ENCODE peak calls at places on chromosome 4, in eight cellular contexts. Q is GM13976; V is upper lobe of left lung; T is HT-29; K is activated CD4-positive, alpha-beta T cell treated with anti-CD3 and anti-CD28 coated beads for 48 hours; J is uterus; Z is H9; E is dermis blood vessel endothelial cell. P is an unnamed sample.

GRCh38 chr4:54687887-54688841 is 30.4 kb downstream of the KIT start:
- DNase-seq in Q (no peak), V (no peak), T (no peak), K (no peak), J (no peak), Z (no peak), E (no peak), P (peak)

GRCh38 chr4:142467086-142467485 is 379.0 kb downstream of the INPP4B start:
- DNase-seq in Q (no peak), V (no peak), T (no peak), K (no peak), J (no peak), Z (no peak), E (no peak), P (no peak)

GRCh38 chr4:89109841-89110540 is 1.3 kb upstream of the TIGD2 start:
- DNase-seq in Q (no peak), V (no peak), T (no peak), K (no peak), J (no peak), Z (no peak), E (no peak), P (no peak)

GRCh38 chr4:102263024-102263787 is 82.1 kb downstream of the SLC39A8 start:
- DNase-seq in Q (peak), V (no peak), T (peak), K (peak), J (no peak), Z (no peak), E (peak), P (peak)

GRCh38 chr4:168587326-168588125 is 90.7 kb downstream of the PALLD start:
- DNase-seq in Q (no peak), V (no peak), T (no peak), K (no peak), J (peak), Z (no peak), E (peak), P (no peak)

GRCh38 chr4:6920174-6920573 is 10.5 kb downstream of the TBC1D14 start:
- DNase-seq in Q (no peak), V (no peak), T (no peak), K (no peak), J (no peak), Z (no peak), E (no peak), P (no peak)

GRCh38 chr4:13484749-13485345 is 707 bp upstream of the RAB28 start:
- DNase-seq in Q (no peak), V (no peak), T (no peak), K (no peak), J (no peak), Z (no peak), E (peak), P (no peak)

GRCh38 chr4:131978120-131978519 is 1171.0 kb upstream of the PCDH10 start:
- DNase-seq in Q (no peak), V (peak), T (no peak), K (no peak), J (no peak), Z (no peak), E (no peak), P (no peak)

GRCh38 chr4:69224891-69225290 is 10.3 kb upstream of the UGT2B11 start:
- DNase-seq in Q (no peak), V (no peak), T (no peak), K (no peak), J (no peak), Z (no peak), E (no peak), P (no peak)

GRCh38 chr4:135724426-135724825 is 1522.8 kb upstream of the PABPC4L start:
- DNase-seq in Q (no peak), V (no peak), T (no peak), K (no peak), J (no peak), Z (no peak), E (no peak), P (no peak)

GRCh38 chr4:145885666-145886065 is 53.0 kb downstream of the ZNF827 start:
- DNase-seq in Q (no peak), V (no peak), T (no peak), K (no peak), J (no peak), Z (no peak), E (no peak), P (no peak)

GRCh38 chr4:159977907-159978617 is 875.2 kb downstream of the RAPGEF2 start:
- DNase-seq in Q (no peak), V (no peak), T (peak), K (no peak), J (no peak), Z (no peak), E (no peak), P (no peak)

GRCh38 chr4:53551963-53552362 is 39.3 kb downstream of the LNX1 start:
- DNase-seq in Q (no peak), V (no peak), T (no peak), K (no peak), J (no peak), Z (no peak), E (peak), P (no peak)

GRCh38 chr4:52743444-52744019 is 7.7 kb downstream of the ERVMER34-1 start:
- DNase-seq in Q (no peak), V (no peak), T (no peak), K (no peak), J (no peak), Z (no peak), E (no peak), P (no peak)

GRCh38 chr4:116070283-116070682 is 956.9 kb upstream of the NDST4 start:
- DNase-seq in Q (no peak), V (no peak), T (no peak), K (no peak), J (no peak), Z (no peak), E (no peak), P (no peak)

GRCh38 chr4:78312989-78313753 is 238.4 kb upstream of the ANXA3 start:
- DNase-seq in Q (no peak), V (no peak), T (no peak), K (no peak), J (no peak), Z (no peak), E (no peak), P (no peak)

GRCh38 chr4:168163106-168163505 is 70.8 kb downstream of the ANXA10 start:
- DNase-seq in Q (no peak), V (no peak), T (no peak), K (no peak), J (no peak), Z (no peak), E (no peak), P (no peak)

GRCh38 chr4:24794916-24795665 is at the start of gene SOD3:
- DNase-seq in Q (no peak), V (peak), T (peak), K (no peak), J (peak), Z (peak), E (peak), P (no peak)

GRCh38 chr4:84698962-84699671 is 116.2 kb downstream of the CDS1 start:
- DNase-seq in Q (no peak), V (no peak), T (peak), K (no peak), J (no peak), Z (no peak), E (no peak), P (no peak)

GRCh38 chr4:836781-837301 is 10.9 kb upstream of the CPLX1 start:
- DNase-seq in Q (no peak), V (peak), T (no peak), K (no peak), J (no peak), Z (no peak), E (no peak), P (no peak)